ENCODE peak calls at places on chromosomes 11 and 22, in seven cellular contexts. S is upper lobe of right lung, C is endothelial cell of umbilical vein, R is mucosa of descending colon, F is astrocyte of the spinal cord, V is lower leg skin, Z is lung. E is an unnamed sample.

GRCh38 chr11:111046291-111046690 is 199.2 kb upstream of the POU2AF2 start:
- DNase-seq in S (no peak), C (no peak), R (no peak), F (peak; percentile 63), V (no peak), Z (no peak), E (no peak)

GRCh38 chr22:39907035-39907434 is 6.2 kb downstream of the GRAP2 start:
- DNase-seq in S (no peak), C (no peak), R (no peak), F (no peak), V (no peak), Z (no peak), E (no peak)

GRCh38 chr11:65615229-65615949 is at the start of gene PCNX3:
- DNase-seq in S (peak; percentile 100), C (peak; percentile 100), R (peak; percentile 100), F (peak; percentile 100), V (peak; percentile 100), Z (peak; percentile 100), E (peak; percentile 99)

GRCh38 chr22:41830174-41830573 is 2.7 kb upstream of the SREBF2 start:
- DNase-seq in S (no peak), C (no peak), R (no peak), F (no peak), V (no peak), Z (no peak), E (no peak)

GRCh38 chr11:114291847-114292680 is 4.1 kb upstream of the NNMT start:
- DNase-seq in S (no peak), C (peak; percentile 94), R (no peak), F (peak; percentile 90), V (no peak), Z (no peak), E (no peak)

GRCh38 chr11:8839957-8840945 is 70.7 kb upstream of the AKIP1 start:
- DNase-seq in S (no peak), C (peak; percentile 92), R (no peak), F (peak; percentile 33), V (no peak), Z (peak; percentile 43), E (no peak)

GRCh38 chr11:32069361-32070058 is 21.4 kb upstream of the RCN1 start:
- DNase-seq in S (no peak), C (no peak), R (no peak), F (no peak), V (no peak), Z (no peak), E (no peak)

GRCh38 chr22:22619765-22620414 is 24.5 kb upstream of the GGTLC2 start:
- DNase-seq in S (no peak), C (no peak), R (no peak), F (no peak), V (no peak), Z (no peak), E (no peak)

GRCh38 chr11:41306435-41306834 is 153.0 kb downstream of the LRRC4C start:
- DNase-seq in S (no peak), C (no peak), R (no peak), F (peak; percentile 40), V (no peak), Z (no peak), E (no peak)

GRCh38 chr11:31114437-31114836 is 255.1 kb downstream of the DCDC1 start:
- DNase-seq in S (no peak), C (no peak), R (no peak), F (no peak), V (no peak), Z (no peak), E (no peak)

GRCh38 chr22:48496226-48496845 is 1331.3 kb downstream of the BRD1 start:
- DNase-seq in S (peak; percentile 46), C (no peak), R (peak; percentile 19), F (no peak), V (no peak), Z (no peak), E (no peak)

GRCh38 chr11:134341805-134342571 is 10.2 kb downstream of the GLB1L2 start:
- DNase-seq in S (no peak), C (no peak), R (no peak), F (no peak), V (no peak), Z (peak; percentile 17), E (no peak)

GRCh38 chr22:28779833-28780232 is 7.3 kb downstream of the CCDC117 start:
- DNase-seq in S (no peak), C (no peak), R (no peak), F (no peak), V (no peak), Z (no peak), E (no peak)

GRCh38 chr11:108561535-108561991 is 32.0 kb downstream of the EXPH5 start:
- DNase-seq in S (no peak), C (no peak), R (no peak), F (peak; percentile 31), V (no peak), Z (no peak), E (no peak)

GRCh38 chr22:44410396-44411056 is 87.5 kb downstream of the RTL6 start:
- DNase-seq in S (peak; percentile 60), C (no peak), R (peak; percentile 33), F (no peak), V (no peak), Z (no peak), E (no peak)

GRCh38 chr22:42324991-42325710 is 54.7 kb upstream of the TCF20 start:
- DNase-seq in S (no peak), C (no peak), R (peak; percentile 80), F (no peak), V (no peak), Z (no peak), E (no peak)

GRCh38 chr22:42800731-42801536 is 56.1 kb downstream of the ARFGAP3 start:
- DNase-seq in S (no peak), C (no peak), R (no peak), F (no peak), V (no peak), Z (no peak), E (no peak)

GRCh38 chr11:31655483-31655882 is 145.9 kb downstream of the ELP4 start:
- DNase-seq in S (no peak), C (no peak), R (no peak), F (peak; percentile 85), V (no peak), Z (no peak), E (no peak)

GRCh38 chr22:41916745-41917358 is 2.0 kb upstream of the SHISA8 start:
- DNase-seq in S (no peak), C (no peak), R (no peak), F (no peak), V (no peak), Z (no peak), E (no peak)

GRCh38 chr11:47552086-47552580 is 799 bp downstream of the CELF1 start:
- DNase-seq in S (peak; percentile 72), C (peak; percentile 48), R (no peak), F (peak; percentile 46), V (no peak), Z (no peak), E (no peak)

GRCh38 chr11:88552377-88553029 is 215.0 kb upstream of the CTSC start:
- DNase-seq in S (peak; percentile 66), C (no peak), R (no peak), F (no peak), V (no peak), Z (peak; percentile 35), E (no peak)

GRCh38 chr11:6531267-6531752 is 34.2 kb downstream of the DNHD1 start:
- DNase-seq in S (no peak), C (peak; percentile 75), R (no peak), F (peak; percentile 47), V (no peak), Z (no peak), E (no peak)
- TF ChIP-seq CTCF in S (peak; percentile 77), C (peak; percentile 70), R (peak; percentile 56), F (peak; percentile 78), V (no peak), Z (peak; percentile 53), E (peak; percentile 55)

GRCh38 chr11:14411818-14412217 is 52.8 kb upstream of the RRAS2 start:
- DNase-seq in S (no peak), C (no peak), R (no peak), F (peak; percentile 49), V (peak; percentile 59), Z (peak; percentile 34), E (peak; percentile 51)

GRCh38 chr11:14417975-14418374 is 59.0 kb upstream of the RRAS2 start:
- DNase-seq in S (no peak), C (no peak), R (no peak), F (no peak), V (no peak), Z (no peak), E (no peak)

GRCh38 chr11:14413307-14414072 is 54.5 kb upstream of the RRAS2 start:
- DNase-seq in S (no peak), C (no peak), R (no peak), F (peak; percentile 58), V (no peak), Z (no peak), E (no peak)

GRCh38 chr11:14417186-14417585 is 58.2 kb upstream of the RRAS2 start:
- DNase-seq in S (no peak), C (no peak), R (no peak), F (no peak), V (no peak), Z (no peak), E (no peak)

GRCh38 chr11:14414470-14415461 is 55.8 kb upstream of the RRAS2 start:
- DNase-seq in S (no peak), C (no peak), R (no peak), F (no peak), V (no peak), Z (no peak), E (no peak)
- TF ChIP-seq CTCF in S (no peak), C (no peak), R (no peak), F (no peak), V (no peak), Z (no peak), E (no peak)

DNA sequence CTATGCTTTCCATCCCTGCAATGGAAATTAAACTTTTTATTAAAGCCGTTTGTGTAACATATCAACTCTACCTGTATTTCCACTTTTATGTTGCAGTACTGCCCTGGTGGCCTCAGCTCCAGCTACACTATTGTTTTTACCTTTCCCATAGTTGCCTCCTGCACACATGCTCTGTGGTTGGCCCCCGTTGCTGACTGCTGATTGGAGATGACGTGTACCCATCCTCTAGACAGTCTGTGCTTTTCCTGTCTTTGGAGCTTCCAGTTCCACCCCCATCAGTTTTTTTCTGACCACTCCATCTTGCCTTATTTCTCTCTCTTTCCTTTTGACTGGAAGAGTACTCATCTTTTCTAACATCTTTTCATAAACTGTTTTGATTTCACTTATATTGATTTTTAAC is 123.8 kb downstream of the TEAD1 start:
- DNase-seq in S (no peak), C (no peak), R (no peak), F (no peak), V (no peak), Z (no peak), E (no peak)
- TF ChIP-seq CTCF in S (no peak), C (no peak), R (no peak), F (no peak), V (no peak), Z (no peak), E (no peak)

GRCh38 chr11:116929393-116930090 is 92.1 kb upstream of the APOA1 start:
- DNase-seq in S (no peak), C (peak; percentile 19), R (no peak), F (no peak), V (no peak), Z (no peak), E (no peak)

GRCh38 chr11:116925050-116925449 is 87.6 kb upstream of the APOA1 start:
- DNase-seq in S (no peak), C (no peak), R (no peak), F (no peak), V (no peak), Z (no peak), E (no peak)

GRCh38 chr11:116928845-116929244 is 91.4 kb upstream of the APOA1 start:
- DNase-seq in S (no peak), C (no peak), R (no peak), F (no peak), V (no peak), Z (no peak), E (no peak)

GRCh38 chr11:116928102-116928777 is 90.8 kb upstream of the APOA1 start:
- DNase-seq in S (no peak), C (no peak), R (no peak), F (no peak), V (no peak), Z (no peak), E (no peak)

GRCh38 chr11:116927163-116927772 is 89.8 kb upstream of the APOA1 start:
- DNase-seq in S (no peak), C (peak; percentile 16), R (no peak), F (no peak), V (no peak), Z (no peak), E (no peak)
- TF ChIP-seq CTCF in S (peak; percentile 30), C (peak; percentile 24), R (no peak), F (peak; percentile 40), V (no peak), Z (no peak), E (no peak)